ENCODE peak calls at places on chromosomes 5 and 9, in eight cellular contexts. L is GM12891, P is stomach, F is upper lobe of left lung, J is sigmoid colon, N is spleen, H is endothelial cell of umbilical vein, G is vagina. Q is an unnamed sample.

GRCh38 chr9:129571298-129572051 is 49.4 kb downstream of the C9orf50 start:
- DNase-seq in P (no peak), J (no peak), L (no peak), G (no peak), F (no peak), N (no peak), H (no peak), Q (no peak)

GRCh38 chr5:91162534-91163381 is 220.4 kb downstream of the ARRDC3 start:
- DNase-seq in J (peak), N (peak), L (peak), F (peak), P (peak), H (peak), G (no peak), Q (peak)

GRCh38 chr5:177494356-177495195 is 2.8 kb downstream of the PDLIM7 start:
- DNase-seq in J (peak), F (peak), H (peak), G (no peak), P (peak), L (no peak), N (peak), Q (peak)

GRCh38 chr9:104776787-104777186 is 12.9 kb downstream of the NIPSNAP3B start:
- DNase-seq in J (no peak), H (no peak), G (no peak), P (no peak), N (no peak), F (no peak), L (no peak), Q (no peak)

GRCh38 chr5:74576941-74577456 is 63.5 kb downstream of the ENC1 start:
- DNase-seq in G (no peak), F (no peak), N (no peak), L (peak), P (no peak), H (peak), J (no peak), Q (no peak)

GRCh38 chr5:151692312-151692711 is 5.6 kb upstream of the SPARC start:
- DNase-seq in J (no peak), N (no peak), G (no peak), L (no peak), P (no peak), F (no peak), H (peak), Q (no peak)

GRCh38 chr5:136809382-136809781 is 444.0 kb upstream of the TRPC7 start:
- DNase-seq in H (no peak), L (no peak), J (no peak), G (no peak), P (no peak), F (no peak), N (no peak), Q (no peak)

GRCh38 chr5:17118631-17119030 is 98.8 kb upstream of the BASP1 start:
- DNase-seq in J (peak), N (no peak), H (peak), F (peak), G (no peak), P (peak), L (no peak), Q (peak)

GRCh38 chr5:110288766-110289165 is 437.7 kb downstream of the TMEM232 start:
- DNase-seq in N (no peak), P (no peak), F (no peak), L (no peak), J (no peak), G (no peak), H (no peak), Q (no peak)

GRCh38 chr9:94030318-94031179 is 53.7 kb upstream of the PTPDC1 start:
- DNase-seq in G (no peak), L (peak), J (peak), N (peak), H (peak), F (peak), P (peak), Q (peak)
- TF ChIP-seq POLR2AphosphoS5 in G (peak), L (peak), J (peak), N (peak), H (peak), F (peak), P (peak), Q (peak)

GRCh38 chr5:93417500-93417899 is 163.5 kb downstream of the NR2F1-AS1 start:
- DNase-seq in N (no peak), F (no peak), P (no peak), L (no peak), G (no peak), J (no peak), H (no peak), Q (no peak)
- TF ChIP-seq POLR2A in N (no peak), F (no peak), P (no peak), L (no peak), G (no peak), J (no peak), H (no peak), Q (no peak)

DNA sequence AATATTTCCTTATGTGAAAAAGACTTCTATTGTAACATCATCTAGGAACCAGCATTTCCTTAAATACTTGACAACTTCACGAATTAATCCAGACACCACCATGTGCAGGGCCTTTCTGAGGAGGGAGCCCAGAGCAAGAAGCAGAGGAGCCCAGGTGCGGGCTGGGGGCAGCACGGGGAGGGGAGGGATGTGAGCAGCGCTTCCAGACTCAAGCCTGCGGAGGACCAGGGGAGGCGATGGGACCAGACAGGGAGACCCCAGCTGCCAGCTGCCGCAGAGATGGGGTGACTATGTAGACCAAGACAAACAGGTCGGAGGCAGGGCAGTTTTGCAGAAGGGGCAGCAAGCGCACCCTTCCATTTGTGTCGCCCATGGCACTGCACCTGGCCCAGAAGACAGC is 596.1 kb downstream of the IRX1 start:
- DNase-seq in P (no peak), J (no peak), F (no peak), G (no peak), N (no peak), H (no peak), L (no peak), Q (no peak)
- TF ChIP-seq POLR2AphosphoS5 in P (no peak), J (no peak), F (no peak), G (no peak), N (no peak), H (no peak), L (no peak), Q (no peak)

GRCh38 chr5:138926688-138927448 is 51.7 kb upstream of the LRRTM2 start:
- DNase-seq in F (no peak), G (no peak), N (no peak), P (no peak), L (no peak), J (no peak), H (no peak), Q (no peak)

GRCh38 chr5:138927979-138928378 is 52.8 kb upstream of the LRRTM2 start:
- DNase-seq in H (peak), G (no peak), L (no peak), N (peak), J (no peak), F (no peak), P (peak), Q (peak)

GRCh38 chr5:138925090-138925635 is 50.0 kb upstream of the LRRTM2 start:
- DNase-seq in H (no peak), L (no peak), P (no peak), J (no peak), G (no peak), N (no peak), F (no peak), Q (no peak)

GRCh38 chr5:138927539-138927938 is 52.4 kb upstream of the LRRTM2 start:
- DNase-seq in J (no peak), H (no peak), L (no peak), F (no peak), G (no peak), P (no peak), N (no peak), Q (no peak)

GRCh38 chr5:138926257-138926656 is 51.1 kb upstream of the LRRTM2 start:
- DNase-seq in L (no peak), P (no peak), G (no peak), F (no peak), N (no peak), H (no peak), J (no peak), Q (no peak)
- TF ChIP-seq POLR2A in L (no peak), P (no peak), G (no peak), F (no peak), N (no peak), H (no peak), J (no peak), Q (no peak)

DNA sequence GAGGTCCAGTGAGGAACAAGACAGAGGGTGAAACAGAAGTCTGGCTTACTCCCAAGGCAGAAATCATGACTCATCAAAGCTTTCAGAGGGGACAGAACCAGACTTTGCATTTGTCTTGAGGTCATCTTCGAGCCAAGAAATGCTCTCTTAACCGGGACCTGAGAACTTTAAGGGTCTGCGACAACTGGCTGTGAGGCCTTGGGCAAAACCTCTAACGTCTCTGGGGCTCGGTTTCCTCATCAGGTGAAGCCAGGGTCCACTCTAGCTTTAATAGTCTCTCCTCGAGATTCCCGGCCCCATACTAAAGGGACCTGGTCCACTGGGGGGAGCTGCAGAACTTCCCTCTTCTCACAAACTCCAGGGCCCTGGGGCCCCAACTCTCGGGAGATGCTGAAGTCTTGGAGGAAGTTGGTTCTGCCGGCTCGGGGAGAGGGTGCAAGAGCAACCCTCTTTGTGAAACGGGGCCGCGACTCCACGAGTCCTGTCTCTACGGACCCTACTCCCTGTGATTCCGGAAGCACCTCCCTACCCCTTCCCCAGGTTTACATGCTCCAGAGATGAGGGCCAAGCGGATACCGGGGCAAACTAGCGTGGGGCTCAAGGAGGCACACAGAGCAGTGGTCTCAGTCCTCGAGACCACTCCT is 2.6 kb downstream of the GLIS3 start:
- DNase-seq in L (no peak), G (peak), N (peak), H (peak), F (peak), P (peak), J (peak), Q (peak)
- TF ChIP-seq POLR2AphosphoS5 in L (no peak), G (peak), N (no peak), H (no peak), F (peak), P (no peak), J (no peak), Q (peak)

GRCh38 chr9:116687074-116687761 is at the start of gene TRIM32:
- DNase-seq in F (peak), N (peak), J (peak), P (peak), H (peak), L (peak), G (no peak), Q (peak)
- TF ChIP-seq POLR2A in F (peak), N (no peak), J (no peak), P (no peak), H (peak), L (peak), G (no peak), Q (peak)

DNA sequence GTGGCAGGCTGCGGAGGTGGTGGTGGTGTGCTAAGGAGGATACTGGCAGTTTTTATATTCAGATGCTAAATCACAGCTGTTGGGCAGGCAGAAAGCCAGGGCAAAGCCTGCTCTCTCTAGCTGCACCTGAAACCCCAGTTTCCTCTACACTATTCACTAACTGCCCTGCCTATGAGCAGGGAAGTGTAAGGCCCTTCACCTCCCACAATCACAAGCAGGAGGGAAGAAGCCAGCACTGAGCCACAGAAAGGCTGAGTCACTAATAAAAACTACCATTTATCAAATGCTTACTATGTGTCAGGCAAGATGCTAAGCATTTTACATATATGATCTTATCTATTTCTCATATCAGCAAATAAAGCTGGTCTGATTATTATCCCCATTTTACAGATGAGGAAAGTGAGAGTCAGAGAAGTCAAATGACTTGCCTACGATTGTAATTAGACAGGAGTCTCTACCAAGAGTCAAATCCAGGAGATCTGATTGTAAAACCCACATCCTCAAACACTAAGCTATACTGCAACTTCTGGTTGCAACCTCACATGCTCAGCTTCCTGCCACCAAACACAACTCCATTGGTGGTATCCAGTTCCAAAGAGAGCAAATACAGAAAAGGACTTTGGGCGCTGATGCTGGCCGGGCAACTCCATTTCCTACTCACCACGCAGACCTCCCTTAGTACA is 17.7 kb upstream of the IL6ST start:
- DNase-seq in J (no peak), N (no peak), L (no peak), H (peak), P (peak), G (no peak), F (peak), Q (peak)
- TF ChIP-seq POLR2AphosphoS5 in J (no peak), N (no peak), L (no peak), H (no peak), P (no peak), G (no peak), F (no peak), Q (no peak)

DNA sequence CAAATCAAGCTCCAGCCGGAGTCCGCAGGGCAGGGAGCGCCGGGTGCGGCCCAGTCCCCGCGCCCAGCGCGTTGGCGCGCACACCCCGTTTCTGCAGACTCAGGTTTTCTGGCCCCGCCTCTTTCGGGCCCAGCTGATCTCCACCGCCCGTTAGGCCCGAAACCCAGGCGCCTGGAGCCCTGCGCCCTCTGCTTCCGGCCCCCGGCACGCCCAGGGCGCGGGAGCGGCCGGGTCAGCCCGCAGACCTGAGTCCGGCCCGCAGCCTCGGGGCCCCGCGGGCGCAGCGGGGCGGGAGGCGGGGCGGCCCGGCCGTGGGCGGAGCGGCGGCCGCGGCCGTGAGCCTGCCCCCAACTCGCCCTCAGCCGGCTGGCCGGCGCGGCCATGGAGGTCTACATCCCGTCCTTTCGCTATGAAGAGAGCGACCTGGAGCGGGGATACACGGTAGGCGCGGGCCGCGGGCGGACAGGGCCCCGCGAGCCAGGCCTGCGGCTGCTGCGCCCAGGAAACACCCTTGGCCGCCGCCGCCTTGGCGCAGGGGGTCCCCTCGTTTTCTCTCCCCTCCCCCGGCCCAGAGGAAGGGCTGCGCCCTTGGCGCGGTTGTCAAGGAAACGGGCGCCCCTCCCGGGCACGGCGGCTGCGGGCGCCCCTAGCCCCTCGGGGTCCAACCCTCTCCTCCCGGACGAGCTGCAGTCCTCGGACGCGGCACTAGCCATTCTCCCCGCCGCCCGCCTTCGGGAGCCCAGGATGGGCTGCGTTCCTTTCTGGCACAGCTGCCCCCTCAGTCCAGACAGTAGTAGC is at the start of gene SNX24:
- DNase-seq in L (peak), P (peak), J (peak), F (peak), H (peak), N (peak), G (no peak), Q (peak)
- TF ChIP-seq POLR2A in L (no peak), P (no peak), J (no peak), F (peak), H (peak), N (peak), G (no peak), Q (peak)

GRCh38 chr5:7849531-7850240 is 1.2 kb downstream of the CFAP90 start:
- DNase-seq in F (no peak), N (no peak), H (no peak), L (no peak), P (no peak), G (no peak), J (no peak), Q (no peak)
- TF ChIP-seq POLR2AphosphoS5 in F (no peak), N (no peak), H (no peak), L (no peak), P (no peak), G (no peak), J (no peak), Q (no peak)

GRCh38 chr9:133349965-133350624 is 2.1 kb downstream of the RPL7A start:
- DNase-seq in N (no peak), H (no peak), L (no peak), J (no peak), G (no peak), P (no peak), F (no peak), Q (no peak)

GRCh38 chr9:133353548-133353947 is 2.7 kb downstream of the SURF1 start:
- DNase-seq in N (no peak), G (no peak), J (no peak), L (no peak), P (no peak), F (no peak), H (no peak), Q (no peak)

GRCh38 chr9:133352635-133353340 is 3.5 kb downstream of the SURF1 start:
- DNase-seq in N (no peak), L (no peak), F (no peak), J (no peak), P (no peak), G (no peak), H (no peak), Q (no peak)

GRCh38 chr9:133351526-133351907 is 3.5 kb downstream of the RPL7A start:
- DNase-seq in L (no peak), J (no peak), P (no peak), F (no peak), G (no peak), H (no peak), N (no peak), Q (no peak)

DNA sequence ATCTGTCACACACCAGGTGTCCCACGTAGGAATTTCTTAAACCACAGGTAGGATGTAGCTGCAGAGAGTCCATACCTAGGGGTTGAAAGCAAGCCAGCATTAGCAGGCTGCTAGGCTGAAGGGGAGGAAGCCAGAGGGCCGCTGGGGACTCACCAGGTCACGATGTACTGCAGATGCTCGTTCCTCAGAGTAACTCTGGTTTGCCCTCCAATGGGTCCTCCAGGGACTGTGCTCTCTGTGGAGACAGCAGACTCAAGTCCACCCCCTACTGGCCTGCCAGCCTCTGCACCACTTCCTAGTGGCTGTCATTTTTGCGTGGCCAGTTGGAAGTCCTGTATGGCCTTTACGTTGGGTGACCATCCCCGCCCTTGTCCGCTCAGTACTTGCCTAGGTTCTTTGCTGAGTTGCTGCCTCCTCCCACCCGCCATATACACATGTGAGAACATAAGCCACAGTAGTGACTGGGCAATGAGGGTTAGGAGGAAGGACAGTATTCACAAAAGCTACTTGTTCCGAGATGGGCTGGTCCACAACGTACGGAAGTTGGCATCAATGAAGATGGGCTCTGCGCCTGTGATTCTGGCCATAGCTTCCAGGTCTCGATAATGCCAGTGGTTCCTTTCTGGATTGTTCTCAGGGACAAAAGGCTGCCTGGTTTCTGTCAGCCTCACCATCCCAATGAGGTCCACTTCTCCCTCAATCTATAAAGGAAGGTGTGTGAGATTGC is 4.1 kb downstream of the RPL7A start:
- DNase-seq in J (no peak), P (no peak), G (no peak), F (no peak), L (no peak), N (no peak), H (peak), Q (no peak)
- TF ChIP-seq POLR2A in J (no peak), P (no peak), G (no peak), F (peak), L (peak), N (no peak), H (peak), Q (no peak)

Q was measured in transverse colon.